ENCODE peak calls at places on chromosomes 11 and 22, in four cellular contexts. One of them, this sample, is unnamed. For H3K27me3, the result is how much of the 10 kb centered on the place peaks cover.

GRCh38 chr11:130024356-130024755 is 21.7 kb upstream of the PRDM10 start:
- DNase-seq in astrocyte: no peak
- DNase-seq in ovary: no peak
- DNase-seq in A673: no peak
- DNase-seq in this sample: no peak

GRCh38 chr11:15158351-15159015 is 43.8 kb downstream of the INSC start:
- DNase-seq in astrocyte: peak
- DNase-seq in ovary: no peak
- DNase-seq in A673: no peak
- DNase-seq in this sample: no peak

GRCh38 chr11:28903716-28904115 is 795.5 kb downstream of the METTL15 start:
- DNase-seq in astrocyte: no peak
- DNase-seq in ovary: no peak
- DNase-seq in A673: peak
- DNase-seq in this sample: no peak

GRCh38 chr11:129458278-129458677 is 82.6 kb downstream of the BARX2 start:
- DNase-seq in astrocyte: no peak
- DNase-seq in ovary: no peak
- DNase-seq in A673: no peak
- DNase-seq in this sample: no peak

GRCh38 chr11:59112494-59112893 is 5.5 kb downstream of the FAM111B start:
- DNase-seq in astrocyte: no peak
- DNase-seq in ovary: no peak
- DNase-seq in A673: no peak
- DNase-seq in this sample: no peak

GRCh38 chr11:105553015-105553414 is 56.9 kb upstream of the GRIA4 start:
- DNase-seq in astrocyte: peak
- DNase-seq in ovary: no peak
- DNase-seq in A673: no peak
- DNase-seq in this sample: no peak

GRCh38 chr11:130216221-130216550 is 56.6 kb downstream of the ST14 start:
- DNase-seq in astrocyte: no peak
- DNase-seq in ovary: no peak
- DNase-seq in A673: no peak
- DNase-seq in this sample: no peak

GRCh38 chr11:128503231-128503991 is 83.9 kb downstream of the ETS1 start:
- DNase-seq in astrocyte: peak
- DNase-seq in ovary: no peak
- DNase-seq in A673: peak
- DNase-seq in this sample: no peak

GRCh38 chr11:114075891-114076441 is 16.5 kb downstream of the ZBTB16 start:
- DNase-seq in astrocyte: no peak
- DNase-seq in ovary: peak
- DNase-seq in A673: peak
- DNase-seq in this sample: no peak

GRCh38 chr11:131637469-131638175 is 267.2 kb downstream of the NTM start:
- DNase-seq in astrocyte: peak
- DNase-seq in ovary: no peak
- DNase-seq in A673: no peak
- DNase-seq in this sample: no peak

GRCh38 chr11:110777765-110778164 is 65.5 kb upstream of the ARHGAP20 start:
- DNase-seq in astrocyte: peak
- DNase-seq in ovary: no peak
- DNase-seq in A673: peak
- DNase-seq in this sample: no peak

GRCh38 chr22:44620129-44620840 is 81.7 kb upstream of the PRR5 start:
- DNase-seq in astrocyte: peak
- DNase-seq in ovary: peak
- DNase-seq in A673: peak
- DNase-seq in this sample: peak

GRCh38 chr11:69320326-69320725 is 26.4 kb downstream of the MYEOV start:
- DNase-seq in astrocyte: no peak
- DNase-seq in ovary: no peak
- DNase-seq in A673: no peak
- DNase-seq in this sample: no peak

GRCh38 chr22:19988965-19989724 is 27.5 kb downstream of the ARVCF start:
- DNase-seq in astrocyte: no peak
- DNase-seq in ovary: no peak
- DNase-seq in A673: no peak
- DNase-seq in this sample: no peak

GRCh38 chr11:87039371-87039770 is 1.6 kb downstream of the TMEM135 start:
- DNase-seq in astrocyte: peak
- DNase-seq in ovary: no peak
- DNase-seq in A673: no peak
- DNase-seq in this sample: no peak
- H3K4me3 ChIP-seq in astrocyte: no peak
- H3K4me3 ChIP-seq in ovary: no peak
- H3K4me3 ChIP-seq in A673: peak
- H3K4me3 ChIP-seq in this sample: no peak

GRCh38 chr11:13964771-13965074 is 2.2 kb downstream of the SPON1 start:
- DNase-seq in astrocyte: no peak
- DNase-seq in ovary: no peak
- DNase-seq in A673: no peak
- DNase-seq in this sample: no peak

GRCh38 chr11:13962562-13963168 is at the start of gene SPON1:
- DNase-seq in astrocyte: peak
- DNase-seq in ovary: peak
- DNase-seq in A673: peak
- DNase-seq in this sample: peak

GRCh38 chr11:13963169-13963948 is 836 bp downstream of the SPON1 start:
- DNase-seq in astrocyte: peak
- DNase-seq in ovary: peak
- DNase-seq in A673: no peak
- DNase-seq in this sample: no peak

GRCh38 chr11:13963949-13964770 is 1.6 kb downstream of the SPON1 start:
- DNase-seq in astrocyte: no peak
- DNase-seq in ovary: peak
- DNase-seq in A673: no peak
- DNase-seq in this sample: peak

GRCh38 chr11:13962198-13962561 is 343 bp upstream of the SPON1 start:
- DNase-seq in astrocyte: no peak
- DNase-seq in ovary: no peak
- DNase-seq in A673: no peak
- DNase-seq in this sample: no peak
- H3K27me3 ChIP-seq in astrocyte: half or more
- H3K27me3 ChIP-seq in ovary: under half
- H3K27me3 ChIP-seq in A673: half or more
- H3K27me3 ChIP-seq in this sample: under half

GRCh38 chr11:7889985-7890384 is 41.1 kb downstream of the OR10A6 start:
- DNase-seq in astrocyte: no peak
- DNase-seq in ovary: no peak
- DNase-seq in A673: no peak
- DNase-seq in this sample: no peak
- H3K27ac ChIP-seq in astrocyte: no peak
- H3K27ac ChIP-seq in ovary: no peak
- H3K27ac ChIP-seq in A673: no peak
- H3K27ac ChIP-seq in this sample: no peak

DNA sequence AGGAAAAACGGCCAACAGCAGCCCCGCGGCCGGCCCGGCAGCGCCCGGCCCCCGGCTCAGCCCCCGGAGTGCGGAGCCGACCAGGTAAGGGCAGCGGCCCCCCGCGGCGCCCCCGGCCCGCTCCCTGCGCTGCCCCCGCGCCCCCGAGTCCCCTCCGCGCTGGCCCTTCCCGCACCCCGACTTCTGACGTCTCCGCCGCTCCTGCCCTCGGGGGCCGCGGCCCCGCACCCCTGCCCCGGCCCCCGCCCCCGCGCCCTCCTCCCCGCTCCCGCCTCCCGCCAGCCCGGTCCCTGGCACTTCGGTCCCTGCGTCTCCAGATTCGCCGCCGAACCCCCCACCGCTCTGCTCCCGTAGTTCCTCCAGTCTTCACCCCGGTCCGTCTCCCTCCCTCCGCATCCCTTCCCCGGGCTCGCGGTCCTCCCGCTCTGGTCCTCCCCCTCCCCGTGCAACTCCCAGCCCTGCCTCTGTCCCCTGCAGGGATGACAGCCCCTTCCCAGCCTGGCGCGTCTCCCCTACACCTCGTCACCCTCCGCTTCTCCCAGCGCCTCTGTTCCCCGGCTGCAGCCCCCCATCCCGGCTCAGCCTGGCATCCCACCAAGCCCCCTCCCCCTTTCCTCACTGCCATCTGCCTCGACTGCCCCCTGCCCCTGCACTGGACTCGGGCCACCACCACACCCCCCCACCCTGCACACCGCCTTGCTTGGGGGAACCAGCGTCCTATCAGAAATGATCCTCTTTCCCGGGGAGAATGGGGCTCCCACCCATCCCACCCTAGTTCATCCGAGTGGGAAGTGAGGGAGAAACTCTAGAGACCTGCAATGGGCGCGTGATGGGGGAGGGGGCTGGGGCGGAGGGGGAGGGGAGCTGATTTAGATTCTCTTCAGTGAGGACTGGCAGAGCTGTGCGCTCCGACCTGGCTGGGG is 517 bp downstream of the GRIK4 start:
- DNase-seq in astrocyte: no peak
- DNase-seq in ovary: peak
- DNase-seq in A673: no peak
- DNase-seq in this sample: no peak
- H3K4me3 ChIP-seq in astrocyte: no peak
- H3K4me3 ChIP-seq in ovary: peak
- H3K4me3 ChIP-seq in A673: peak
- H3K4me3 ChIP-seq in this sample: peak

GRCh38 chr11:10927533-10927932 is 69.7 kb upstream of the ZBED5 start:
- DNase-seq in astrocyte: no peak
- DNase-seq in ovary: no peak
- DNase-seq in A673: no peak
- DNase-seq in this sample: no peak
- H3K27me3 ChIP-seq in astrocyte: under half
- H3K27me3 ChIP-seq in ovary: under half
- H3K27me3 ChIP-seq in A673: under half
- H3K27me3 ChIP-seq in this sample: under half

GRCh38 chr11:78339483-78339882 is 78.1 kb downstream of the GAB2 start:
- DNase-seq in astrocyte: no peak
- DNase-seq in ovary: no peak
- DNase-seq in A673: no peak
- DNase-seq in this sample: no peak
- H3K27ac ChIP-seq in astrocyte: no peak
- H3K27ac ChIP-seq in ovary: no peak
- H3K27ac ChIP-seq in A673: no peak
- H3K27ac ChIP-seq in this sample: peak

GRCh38 chr11:67022341-67022933 is 497 bp upstream of the SYT12 start:
- DNase-seq in astrocyte: peak
- DNase-seq in ovary: peak
- DNase-seq in A673: peak
- DNase-seq in this sample: peak

GRCh38 chr11:67023957-67024353 is 1.0 kb downstream of the SYT12 start:
- DNase-seq in astrocyte: no peak
- DNase-seq in ovary: no peak
- DNase-seq in A673: no peak
- DNase-seq in this sample: no peak

GRCh38 chr11:67024966-67025365 is 2.0 kb downstream of the SYT12 start:
- DNase-seq in astrocyte: no peak
- DNase-seq in ovary: no peak
- DNase-seq in A673: no peak
- DNase-seq in this sample: no peak

GRCh38 chr11:67024410-67024809 is 1.5 kb downstream of the SYT12 start:
- DNase-seq in astrocyte: no peak
- DNase-seq in ovary: no peak
- DNase-seq in A673: no peak
- DNase-seq in this sample: no peak

GRCh38 chr11:67022961-67023956 is at the start of gene SYT12:
- DNase-seq in astrocyte: no peak
- DNase-seq in ovary: no peak
- DNase-seq in A673: peak
- DNase-seq in this sample: peak
- H3K4me3 ChIP-seq in astrocyte: peak
- H3K4me3 ChIP-seq in ovary: no peak
- H3K4me3 ChIP-seq in A673: peak
- H3K4me3 ChIP-seq in this sample: peak

DNA sequence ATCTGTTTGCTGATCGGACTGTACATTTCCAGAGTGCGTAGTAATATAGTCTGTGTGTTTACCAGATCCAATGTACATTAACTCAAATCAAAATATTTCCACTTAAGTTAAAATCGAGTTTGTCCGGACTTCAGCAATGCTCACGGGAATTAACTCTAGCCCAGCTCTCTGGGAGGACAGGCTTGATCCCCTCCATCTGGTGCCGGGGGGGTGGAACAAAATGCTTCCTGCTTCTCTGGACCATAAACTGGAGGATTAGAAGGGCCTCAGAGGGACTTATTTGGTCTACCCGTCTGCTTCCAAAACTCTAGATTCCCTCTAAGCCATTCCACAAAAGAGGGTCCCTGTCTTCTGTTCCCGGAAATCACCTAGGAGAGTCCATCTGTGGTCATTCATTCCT is 511.2 kb downstream of the BUD13 start:
- DNase-seq in astrocyte: no peak
- DNase-seq in ovary: no peak
- DNase-seq in A673: no peak
- DNase-seq in this sample: no peak
- H3K27me3 ChIP-seq in astrocyte: under half
- H3K27me3 ChIP-seq in ovary: under half
- H3K27me3 ChIP-seq in A673: under half
- H3K27me3 ChIP-seq in this sample: under half

This sample was measured in dorsolateral prefrontal cortex.